ENCODE peak calls at places on chromosomes 6 and 20, in seven cellular contexts. One of them, this sample, is unnamed.

GRCh38 chr20:41293269-41294037 is 24.1 kb downstream of the ZHX3 start:
- DNase-seq in uterus: no peak
- DNase-seq in fibroblast of lung: peak; percentile 88
- DNase-seq in neuronal stem cell: no peak
- DNase-seq in GM12878: no peak
- DNase-seq in foreskin keratinocyte: no peak
- DNase-seq in spleen: no peak
- DNase-seq in this sample: peak; percentile 41

GRCh38 chr6:153511896-153512496 is 380.9 kb upstream of the RGS17 start:
- DNase-seq in uterus: no peak
- DNase-seq in fibroblast of lung: peak; percentile 40
- DNase-seq in foreskin keratinocyte: peak; percentile 4
- DNase-seq in spleen: no peak
- DNase-seq in GM12878: no peak
- DNase-seq in neuronal stem cell: peak; percentile 18
- DNase-seq in this sample: peak; percentile 35

GRCh38 chr20:15875446-15875845 is 697.8 kb downstream of the KIF16B start:
- DNase-seq in uterus: no peak
- DNase-seq in fibroblast of lung: no peak
- DNase-seq in foreskin keratinocyte: no peak
- DNase-seq in spleen: no peak
- DNase-seq in GM12878: no peak
- DNase-seq in neuronal stem cell: peak; percentile 12
- DNase-seq in this sample: no peak

GRCh38 chr6:117585647-117586046 is 16.7 kb downstream of the GOPC start:
- DNase-seq in foreskin keratinocyte: no peak
- DNase-seq in uterus: no peak
- DNase-seq in GM12878: no peak
- DNase-seq in fibroblast of lung: no peak
- DNase-seq in neuronal stem cell: no peak
- DNase-seq in spleen: no peak
- DNase-seq in this sample: no peak

GRCh38 chr6:41080623-41081022 is 7.8 kb downstream of the NFYA start:
- DNase-seq in neuronal stem cell: no peak
- DNase-seq in uterus: no peak
- DNase-seq in spleen: peak; percentile 83
- DNase-seq in GM12878: no peak
- DNase-seq in foreskin keratinocyte: no peak
- DNase-seq in fibroblast of lung: no peak
- DNase-seq in this sample: no peak

GRCh38 chr20:2558581-2559301 is 22.4 kb downstream of the TMC2 start:
- DNase-seq in fibroblast of lung: no peak
- DNase-seq in GM12878: no peak
- DNase-seq in spleen: no peak
- DNase-seq in neuronal stem cell: no peak
- DNase-seq in foreskin keratinocyte: no peak
- DNase-seq in uterus: no peak
- DNase-seq in this sample: no peak

GRCh38 chr6:15023448-15023847 is 222.4 kb upstream of the JARID2 start:
- DNase-seq in spleen: no peak
- DNase-seq in fibroblast of lung: no peak
- DNase-seq in foreskin keratinocyte: peak; percentile 14
- DNase-seq in GM12878: peak; percentile 94
- DNase-seq in uterus: no peak
- DNase-seq in neuronal stem cell: no peak
- DNase-seq in this sample: peak; percentile 42

GRCh38 chr20:11180186-11180585 is 506.4 kb upstream of the JAG1 start:
- DNase-seq in neuronal stem cell: no peak
- DNase-seq in uterus: no peak
- DNase-seq in spleen: no peak
- DNase-seq in fibroblast of lung: no peak
- DNase-seq in GM12878: no peak
- DNase-seq in foreskin keratinocyte: no peak
- DNase-seq in this sample: no peak

GRCh38 chr6:170093276-170093657 is 197.6 kb downstream of the DLL1 start:
- DNase-seq in fibroblast of lung: no peak
- DNase-seq in neuronal stem cell: no peak
- DNase-seq in uterus: peak; percentile 9
- DNase-seq in foreskin keratinocyte: no peak
- DNase-seq in GM12878: no peak
- DNase-seq in spleen: no peak
- DNase-seq in this sample: no peak

GRCh38 chr20:2822073-2822472 is 5.9 kb downstream of the TMEM239 start:
- DNase-seq in fibroblast of lung: no peak
- DNase-seq in spleen: no peak
- DNase-seq in GM12878: no peak
- DNase-seq in foreskin keratinocyte: no peak
- DNase-seq in neuronal stem cell: no peak
- DNase-seq in uterus: no peak
- DNase-seq in this sample: no peak

GRCh38 chr6:85008311-85009015 is 244.1 kb upstream of the TBX18 start:
- DNase-seq in spleen: no peak
- DNase-seq in GM12878: no peak
- DNase-seq in neuronal stem cell: no peak
- DNase-seq in foreskin keratinocyte: no peak
- DNase-seq in fibroblast of lung: peak; percentile 64
- DNase-seq in uterus: no peak
- DNase-seq in this sample: peak; percentile 55

GRCh38 chr20:50948132-50948785 is 10.1 kb downstream of the DPM1 start:
- DNase-seq in uterus: no peak
- DNase-seq in fibroblast of lung: no peak
- DNase-seq in GM12878: no peak
- DNase-seq in spleen: no peak
- DNase-seq in foreskin keratinocyte: no peak
- DNase-seq in neuronal stem cell: no peak
- DNase-seq in this sample: no peak

GRCh38 chr6:148223424-148223842 is 119.2 kb upstream of the SASH1 start:
- DNase-seq in spleen: no peak
- DNase-seq in neuronal stem cell: no peak
- DNase-seq in GM12878: no peak
- DNase-seq in foreskin keratinocyte: no peak
- DNase-seq in uterus: no peak
- DNase-seq in fibroblast of lung: peak; percentile 40
- DNase-seq in this sample: peak; percentile 76

GRCh38 chr6:101439790-101440189 is 46.3 kb downstream of the GRIK2 start:
- DNase-seq in foreskin keratinocyte: no peak
- DNase-seq in spleen: no peak
- DNase-seq in GM12878: no peak
- DNase-seq in uterus: no peak
- DNase-seq in neuronal stem cell: no peak
- DNase-seq in fibroblast of lung: no peak
- DNase-seq in this sample: no peak

GRCh38 chr6:167827062-167827587 is 414 bp downstream of the AFDN start:
- DNase-seq in foreskin keratinocyte: no peak
- DNase-seq in fibroblast of lung: no peak
- DNase-seq in uterus: peak; percentile 43
- DNase-seq in neuronal stem cell: no peak
- DNase-seq in spleen: peak; percentile 88
- DNase-seq in GM12878: no peak
- DNase-seq in this sample: no peak

DNA sequence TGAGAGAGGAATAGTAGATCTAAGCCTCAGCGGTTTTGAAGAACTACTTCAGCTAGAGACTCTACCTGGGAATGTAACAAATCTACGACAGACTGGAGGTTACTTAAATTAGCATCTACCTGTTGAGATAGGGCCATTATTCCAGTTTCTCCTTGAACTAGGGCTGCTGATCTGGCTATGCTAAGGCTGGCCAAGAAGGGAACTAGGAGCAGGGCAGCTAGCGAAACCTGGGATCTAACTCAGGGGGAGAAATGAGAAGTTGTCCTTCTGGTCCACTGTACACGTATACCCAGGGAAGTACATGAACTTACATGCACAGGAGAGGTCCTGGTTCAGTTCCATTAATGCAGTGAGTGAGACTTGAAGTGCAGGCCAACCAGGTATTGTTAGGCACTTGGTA is 156.7 kb downstream of the TRIM27 start:
- DNase-seq in foreskin keratinocyte: no peak
- DNase-seq in GM12878: no peak
- DNase-seq in neuronal stem cell: no peak
- DNase-seq in spleen: no peak
- DNase-seq in uterus: no peak
- DNase-seq in fibroblast of lung: no peak
- DNase-seq in this sample: no peak
- H3K27me3 ChIP-seq in foreskin keratinocyte: peaks cover 100% of the 10 kb centered on the region
- H3K27me3 ChIP-seq in GM12878: no peaks in the 10 kb centered on the region
- H3K27me3 ChIP-seq in neuronal stem cell: peaks cover 44% of the 10 kb centered on the region
- H3K27me3 ChIP-seq in spleen: peaks cover 4% of the 10 kb centered on the region
- H3K27me3 ChIP-seq in uterus: no peaks in the 10 kb centered on the region
- H3K27me3 ChIP-seq in fibroblast of lung: peaks cover 14% of the 10 kb centered on the region
- H3K27me3 ChIP-seq in this sample: peaks cover 68% of the 10 kb centered on the region

DNA sequence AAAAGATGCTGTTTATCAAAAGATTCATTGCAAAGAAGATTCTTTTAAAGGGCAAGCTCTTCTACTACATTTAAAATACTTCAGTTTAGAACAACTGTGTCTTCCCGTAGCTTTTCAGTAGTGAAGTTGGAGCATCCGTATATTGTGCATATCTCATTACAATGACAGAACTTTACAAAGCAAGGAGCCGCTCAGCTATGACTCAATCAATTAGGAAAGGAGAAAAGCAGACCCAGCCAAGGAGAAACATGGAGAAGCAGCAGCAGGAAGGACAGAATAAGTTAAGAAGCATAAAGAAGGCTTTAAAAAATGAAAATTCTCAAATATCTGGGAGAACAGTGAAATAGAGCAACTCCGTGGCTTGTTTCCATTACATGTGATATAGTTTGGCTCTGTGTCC is 132.6 kb upstream of the SMLR1 start:
- DNase-seq in foreskin keratinocyte: no peak
- DNase-seq in GM12878: no peak
- DNase-seq in fibroblast of lung: no peak
- DNase-seq in uterus: no peak
- DNase-seq in neuronal stem cell: no peak
- DNase-seq in spleen: no peak
- DNase-seq in this sample: no peak
- H3K27me3 ChIP-seq in foreskin keratinocyte: no peaks in the 10 kb centered on the region
- H3K27me3 ChIP-seq in GM12878: no peaks in the 10 kb centered on the region
- H3K27me3 ChIP-seq in fibroblast of lung: no peaks in the 10 kb centered on the region
- H3K27me3 ChIP-seq in uterus: no peaks in the 10 kb centered on the region
- H3K27me3 ChIP-seq in neuronal stem cell: no peaks in the 10 kb centered on the region
- H3K27me3 ChIP-seq in spleen: no peaks in the 10 kb centered on the region
- H3K27me3 ChIP-seq in this sample: no peaks in the 10 kb centered on the region

GRCh38 chr20:31853481-31853880 is 8.1 kb upstream of the FOXS1 start:
- DNase-seq in fibroblast of lung: no peak
- DNase-seq in uterus: no peak
- DNase-seq in foreskin keratinocyte: no peak
- DNase-seq in neuronal stem cell: no peak
- DNase-seq in GM12878: no peak
- DNase-seq in spleen: peak; percentile 59
- DNase-seq in this sample: no peak

GRCh38 chr20:31859266-31859997 is 10.9 kb downstream of the DUSP15 start:
- DNase-seq in uterus: no peak
- DNase-seq in foreskin keratinocyte: no peak
- DNase-seq in spleen: peak; percentile 20
- DNase-seq in GM12878: no peak
- DNase-seq in fibroblast of lung: no peak
- DNase-seq in neuronal stem cell: no peak
- DNase-seq in this sample: no peak

GRCh38 chr20:31859998-31860380 is 10.3 kb downstream of the DUSP15 start:
- DNase-seq in spleen: peak; percentile 32
- DNase-seq in neuronal stem cell: no peak
- DNase-seq in fibroblast of lung: no peak
- DNase-seq in uterus: no peak
- DNase-seq in foreskin keratinocyte: no peak
- DNase-seq in GM12878: no peak
- DNase-seq in this sample: no peak

GRCh38 chr20:31857861-31858835 is 12.2 kb downstream of the DUSP15 start:
- DNase-seq in uterus: no peak
- DNase-seq in neuronal stem cell: no peak
- DNase-seq in spleen: peak; percentile 73
- DNase-seq in GM12878: no peak
- DNase-seq in fibroblast of lung: no peak
- DNase-seq in foreskin keratinocyte: no peak
- DNase-seq in this sample: no peak

GRCh38 chr20:31856516-31856915 is 11.1 kb upstream of the FOXS1 start:
- DNase-seq in GM12878: no peak
- DNase-seq in foreskin keratinocyte: no peak
- DNase-seq in spleen: no peak
- DNase-seq in neuronal stem cell: no peak
- DNase-seq in fibroblast of lung: no peak
- DNase-seq in uterus: no peak
- DNase-seq in this sample: no peak
- H3K27me3 ChIP-seq in GM12878: no peaks in the 10 kb centered on the region
- H3K27me3 ChIP-seq in foreskin keratinocyte: peaks cover 77% of the 10 kb centered on the region
- H3K27me3 ChIP-seq in spleen: no peaks in the 10 kb centered on the region
- H3K27me3 ChIP-seq in neuronal stem cell: no peaks in the 10 kb centered on the region
- H3K27me3 ChIP-seq in fibroblast of lung: peaks cover 54% of the 10 kb centered on the region
- H3K27me3 ChIP-seq in uterus: no peaks in the 10 kb centered on the region
- H3K27me3 ChIP-seq in this sample: peaks cover 6% of the 10 kb centered on the region

GRCh38 chr6:23963137-23963536 is 162.9 kb upstream of the NRSN1 start:
- DNase-seq in fibroblast of lung: no peak
- DNase-seq in neuronal stem cell: no peak
- DNase-seq in GM12878: no peak
- DNase-seq in spleen: no peak
- DNase-seq in foreskin keratinocyte: peak; percentile 1
- DNase-seq in uterus: no peak
- DNase-seq in this sample: peak; percentile 26
- H3K27me3 ChIP-seq in fibroblast of lung: no peaks in the 10 kb centered on the region
- H3K27me3 ChIP-seq in neuronal stem cell: no peaks in the 10 kb centered on the region
- H3K27me3 ChIP-seq in GM12878: no peaks in the 10 kb centered on the region
- H3K27me3 ChIP-seq in spleen: no peaks in the 10 kb centered on the region
- H3K27me3 ChIP-seq in foreskin keratinocyte: no peaks in the 10 kb centered on the region
- H3K27me3 ChIP-seq in uterus: no peaks in the 10 kb centered on the region
- H3K27me3 ChIP-seq in this sample: no peaks in the 10 kb centered on the region

DNA sequence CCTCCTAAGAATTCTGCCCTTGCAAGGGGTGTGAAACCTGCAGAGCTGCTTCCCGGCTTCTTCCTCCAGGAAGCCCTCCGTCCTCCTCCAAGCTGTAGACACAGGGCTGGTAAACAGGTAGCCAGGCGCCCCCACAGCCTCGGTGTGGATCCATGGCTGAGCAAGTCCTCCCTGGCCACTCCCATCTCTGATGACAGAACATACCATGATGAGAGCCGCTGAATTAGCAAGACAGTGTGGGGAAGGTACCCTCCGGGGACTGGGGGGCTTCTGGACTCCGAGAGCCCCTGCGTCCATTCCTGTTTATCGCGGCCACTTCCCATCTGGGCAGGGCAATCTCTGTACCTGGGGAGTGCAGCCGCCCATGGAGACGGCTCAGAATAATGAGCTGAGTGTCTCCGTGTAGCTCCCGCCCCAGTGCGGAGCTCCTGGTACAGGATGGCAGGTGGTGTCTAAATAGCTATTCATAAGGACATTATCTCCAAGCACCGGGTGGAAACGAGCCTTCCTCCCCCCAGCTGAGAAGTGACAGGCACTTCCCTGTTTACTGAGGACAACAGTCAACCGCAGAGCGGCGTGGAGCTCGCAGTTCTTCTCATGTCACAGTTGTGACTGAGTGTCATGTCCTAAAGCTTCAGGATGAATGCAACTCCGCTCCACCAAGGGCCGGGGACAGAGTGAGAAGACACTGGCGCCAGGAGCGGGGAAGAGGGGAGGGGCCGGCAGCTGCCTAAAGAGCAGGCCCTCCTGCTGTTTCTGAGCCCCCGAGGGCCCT is 22.7 kb upstream of the NTSR1 start:
- DNase-seq in foreskin keratinocyte: no peak
- DNase-seq in spleen: peak; percentile 90
- DNase-seq in uterus: no peak
- DNase-seq in neuronal stem cell: no peak
- DNase-seq in GM12878: no peak
- DNase-seq in fibroblast of lung: no peak
- DNase-seq in this sample: no peak
- H3K27me3 ChIP-seq in foreskin keratinocyte: peaks cover 5% of the 10 kb centered on the region
- H3K27me3 ChIP-seq in spleen: no peaks in the 10 kb centered on the region
- H3K27me3 ChIP-seq in uterus: no peaks in the 10 kb centered on the region
- H3K27me3 ChIP-seq in neuronal stem cell: no peaks in the 10 kb centered on the region
- H3K27me3 ChIP-seq in GM12878: no peaks in the 10 kb centered on the region
- H3K27me3 ChIP-seq in fibroblast of lung: peaks cover 15% of the 10 kb centered on the region
- H3K27me3 ChIP-seq in this sample: peaks cover 11% of the 10 kb centered on the region

This sample was measured in bronchial epithelial cell.